ENCODE peak calls at places on chromosome 11, in four cellular contexts. P is cardiac fibroblast, G is mucosa of descending colon, S is OCI-LY7. Z is an unnamed sample.

GRCh38 chr11:96021901-96022650 is 98.2 kb upstream of the MTMR2 start:
- DNase-seq in P (no peak), G (no peak), S (no peak), Z (no peak)

GRCh38 chr11:44005076-44005800 is 42.5 kb upstream of the ACCSL start:
- DNase-seq in P (no peak), G (no peak), S (no peak), Z (no peak)

GRCh38 chr11:287821-288327 is 1.1 kb upstream of the PGGHG start:
- DNase-seq in P (no peak), G (peak; percentile 56), S (no peak), Z (peak; percentile 46)

GRCh38 chr11:33553486-33553885 is 147.1 kb downstream of the C11orf91 start:
- DNase-seq in P (no peak), G (no peak), S (no peak), Z (no peak)

GRCh38 chr11:47109051-47109791 is 67.5 kb downstream of the ARFGAP2 start:
- DNase-seq in P (no peak), G (no peak), S (peak; percentile 80), Z (no peak)

GRCh38 chr11:10304495-10305261 is at the start of gene ADM:
- DNase-seq in P (peak; percentile 97), G (peak; percentile 93), S (no peak), Z (peak; percentile 73)

GRCh38 chr11:131987703-131988102 is 617.3 kb downstream of the NTM start:
- DNase-seq in P (no peak), G (no peak), S (no peak), Z (no peak)

GRCh38 chr11:68598816-68599653 is 85.3 kb upstream of the GAL start:
- DNase-seq in P (peak; percentile 5), G (no peak), S (no peak), Z (no peak)

GRCh38 chr11:2509481-2510001 is 64.7 kb downstream of the KCNQ1 start:
- DNase-seq in P (no peak), G (no peak), S (no peak), Z (no peak)

GRCh38 chr11:57402188-57403066 is 12.0 kb upstream of the PRG2 start:
- DNase-seq in P (no peak), G (no peak), S (no peak), Z (no peak)

GRCh38 chr11:45805305-45806071 is 539 bp downstream of the SLC35C1 start:
- DNase-seq in P (peak; percentile 66), G (peak; percentile 58), S (no peak), Z (no peak)

GRCh38 chr11:108754901-108755625 is 90.2 kb downstream of the DDX10 start:
- DNase-seq in P (peak; percentile 65), G (no peak), S (no peak), Z (no peak)

GRCh38 chr11:10488581-10489443 is 33.7 kb downstream of the AMPD3 start:
- DNase-seq in P (no peak), G (peak; percentile 82), S (peak; percentile 4), Z (peak; percentile 67)

GRCh38 chr11:47271328-47271727 is 1.4 kb downstream of the MADD start:
- DNase-seq in P (no peak), G (peak; percentile 0), S (peak; percentile 25), Z (no peak)

GRCh38 chr11:125167954-125168821 is 3.6 kb downstream of the PKNOX2 start:
- DNase-seq in P (peak; percentile 58), G (no peak), S (no peak), Z (no peak)

GRCh38 chr11:107545101-107545514 is 20.4 kb downstream of the ALKBH8 start:
- DNase-seq in P (peak; percentile 12), G (no peak), S (no peak), Z (no peak)

GRCh38 chr11:44036811-44037657 is 10.7 kb upstream of the ACCSL start:
- DNase-seq in P (peak; percentile 94), G (peak; percentile 43), S (peak; percentile 34), Z (peak; percentile 48)

GRCh38 chr11:94128171-94128745 is 383 bp upstream of the PANX1 start:
- DNase-seq in P (no peak), G (no peak), S (peak; percentile 58), Z (peak; percentile 47)
- TF ChIP-seq CTCF in P (no peak), G (no peak), S (no peak), Z (no peak)

GRCh38 chr11:36793542-36793926 is 195.5 kb upstream of the RAG2 start:
- DNase-seq in P (no peak), G (no peak), S (no peak), Z (no peak)
- TF ChIP-seq CTCF in P (no peak), G (no peak), S (peak; percentile 24), Z (no peak)

GRCh38 chr11:17719940-17720795 is 797 bp downstream of the MYOD1 start:
- DNase-seq in P (peak; percentile 12), G (no peak), S (no peak), Z (no peak)
- TF ChIP-seq CTCF in P (no peak), G (no peak), S (peak; percentile 42), Z (no peak)

GRCh38 chr11:34887260-34887659 is 28.9 kb downstream of the APIP start:
- DNase-seq in P (no peak), G (no peak), S (no peak), Z (no peak)

GRCh38 chr11:34891611-34892010 is 24.6 kb downstream of the APIP start:
- DNase-seq in P (no peak), G (no peak), S (no peak), Z (no peak)

GRCh38 chr11:34890812-34891211 is 25.4 kb downstream of the APIP start:
- DNase-seq in P (peak; percentile 74), G (no peak), S (peak; percentile 29), Z (no peak)

GRCh38 chr11:34886609-34887008 is 29.6 kb downstream of the APIP start:
- DNase-seq in P (no peak), G (no peak), S (no peak), Z (no peak)

DNA sequence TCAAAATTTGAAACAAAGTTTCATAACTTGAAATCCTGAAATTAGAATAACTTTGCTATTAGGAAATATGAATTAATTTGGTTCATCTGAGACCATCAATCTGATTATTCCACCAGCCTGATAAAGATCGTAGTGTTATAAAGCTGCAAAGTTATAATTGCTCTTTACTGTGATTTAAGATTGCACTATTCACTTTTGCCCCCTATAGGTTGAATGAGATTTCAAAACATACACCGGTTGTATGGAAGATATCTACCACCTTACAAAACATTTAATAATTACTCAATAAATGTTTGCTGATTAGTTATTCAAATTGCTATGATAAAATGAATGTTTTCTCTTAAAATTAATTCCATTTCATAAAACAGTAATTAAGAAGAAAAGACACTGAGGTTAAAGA is 26.1 kb downstream of the APIP start:
- DNase-seq in P (peak; percentile 15), G (no peak), S (no peak), Z (no peak)
- TF ChIP-seq CTCF in P (peak; percentile 46), G (peak; percentile 16), S (peak; percentile 43), Z (no peak)

DNA sequence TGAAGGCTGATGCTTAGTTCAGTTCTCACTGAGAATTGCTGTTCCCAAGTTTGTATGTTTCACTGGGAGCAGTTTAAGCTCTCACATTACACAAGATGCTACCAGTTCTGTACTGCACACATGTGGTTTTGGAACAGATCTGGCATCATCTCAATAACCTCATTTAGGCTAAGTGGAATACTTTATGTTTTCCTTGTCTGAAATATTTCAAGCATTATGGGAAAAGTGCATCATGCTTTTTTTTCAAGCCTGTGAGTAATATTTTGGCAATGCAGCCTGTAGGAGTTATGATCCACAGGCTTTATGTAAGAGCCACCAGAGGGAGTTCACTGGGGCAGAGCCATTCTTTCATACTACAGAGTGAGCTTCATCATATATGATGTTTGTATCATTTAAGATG is 141.5 kb downstream of the OR4C45 start:
- DNase-seq in P (peak; percentile 1), G (no peak), S (no peak), Z (no peak)
- TF ChIP-seq CTCF in P (peak; percentile 51), G (no peak), S (peak; percentile 28), Z (no peak)

DNA sequence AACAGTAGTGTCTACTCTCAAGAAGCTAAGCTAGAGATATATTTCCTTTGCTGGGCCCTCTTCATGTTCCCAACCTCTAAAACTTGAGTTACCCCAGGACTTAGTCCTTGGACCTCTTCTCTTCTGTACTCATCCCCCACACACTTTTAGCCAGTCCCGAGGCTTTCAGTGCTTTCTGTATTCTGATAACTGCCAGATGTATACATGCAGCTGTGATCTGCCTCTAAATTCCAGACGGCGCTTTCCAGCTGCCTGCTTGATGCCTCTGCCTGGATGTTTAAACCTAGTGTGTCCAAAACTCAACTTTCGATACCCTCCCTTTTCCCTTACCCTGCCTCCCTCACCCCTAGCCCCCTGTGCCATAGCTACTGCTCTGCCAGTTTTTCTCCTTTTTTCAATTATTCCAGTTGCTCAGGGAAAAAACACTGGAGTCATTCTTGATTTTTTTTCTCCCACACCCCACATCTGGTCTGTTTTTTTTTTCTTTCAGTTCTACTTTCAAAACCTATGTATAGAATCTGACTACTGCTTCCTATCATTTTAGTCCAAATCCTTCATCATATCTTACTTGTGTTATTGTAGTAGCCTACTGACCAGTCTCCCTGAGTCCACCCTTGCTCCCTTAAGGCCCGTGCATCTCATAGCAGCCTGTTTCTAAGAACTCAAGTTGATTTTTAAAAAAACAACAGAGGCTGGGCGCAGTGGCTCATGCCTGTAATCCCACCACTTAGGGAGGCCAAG is 33.0 kb upstream of the TECTA start:
- DNase-seq in P (no peak), G (no peak), S (no peak), Z (no peak)
- TF ChIP-seq CTCF in P (no peak), G (no peak), S (no peak), Z (no peak)

GRCh38 chr11:127470485-127470884 is 469.9 kb upstream of the KIRREL3 start:
- DNase-seq in P (no peak), G (peak; percentile 25), S (peak; percentile 2), Z (no peak)
- TF ChIP-seq CTCF in P (peak; percentile 22), G (no peak), S (peak; percentile 69), Z (peak; percentile 28)

DNA sequence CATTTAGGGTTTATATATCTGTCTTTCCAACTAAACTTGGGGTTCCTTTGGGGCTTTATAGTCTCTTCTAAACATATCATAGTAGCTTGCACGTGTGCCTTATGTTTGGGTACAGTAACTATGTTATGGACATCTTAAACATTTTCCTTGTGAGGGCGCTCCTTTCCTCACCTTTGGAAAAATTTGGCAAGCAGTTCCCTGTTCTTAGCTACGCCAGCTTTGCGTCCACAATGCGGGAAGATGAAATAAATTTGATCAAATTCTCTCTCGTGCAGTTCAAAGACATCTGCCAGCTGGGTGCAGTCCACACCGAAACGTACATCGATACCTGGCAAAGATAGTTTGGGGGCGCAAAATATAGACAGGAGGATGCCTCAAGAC is 590 bp downstream of the FDXACB1 start:
- DNase-seq in P (peak; percentile 43), G (no peak), S (no peak), Z (no peak)
- TF ChIP-seq CTCF in P (no peak), G (no peak), S (no peak), Z (no peak)